ENCODE peak calls at places on chromosomes 7 and 10, in five cellular contexts. One of them, this sample, is unnamed.

GRCh38 chr7:139798221-139798620 is 20.4 kb upstream of the HIPK2 start:
- DNase-seq in pancreas: no peak
- DNase-seq in endothelial cell of umbilical vein: no peak
- DNase-seq in adrenal gland: no peak
- DNase-seq in heart right ventricle: no peak
- DNase-seq in this sample: no peak

GRCh38 chr10:43237631-43238446 is 29.0 kb downstream of the RASGEF1A start:
- DNase-seq in endothelial cell of umbilical vein: no peak
- DNase-seq in adrenal gland: peak; percentile 9
- DNase-seq in pancreas: no peak
- DNase-seq in heart right ventricle: no peak
- DNase-seq in this sample: no peak

GRCh38 chr10:11610855-11611247 is 599 bp downstream of the USP6NL start:
- DNase-seq in adrenal gland: peak; percentile 61
- DNase-seq in endothelial cell of umbilical vein: no peak
- DNase-seq in pancreas: peak; percentile 14
- DNase-seq in heart right ventricle: peak; percentile 14
- DNase-seq in this sample: peak; percentile 45

GRCh38 chr7:1721047-1721687 is 51.1 kb downstream of the ELFN1 start:
- DNase-seq in adrenal gland: no peak
- DNase-seq in endothelial cell of umbilical vein: no peak
- DNase-seq in heart right ventricle: no peak
- DNase-seq in pancreas: no peak
- DNase-seq in this sample: no peak

GRCh38 chr7:45391618-45392451 is 182.3 kb upstream of the ADCY1 start:
- DNase-seq in heart right ventricle: no peak
- DNase-seq in endothelial cell of umbilical vein: no peak
- DNase-seq in adrenal gland: no peak
- DNase-seq in pancreas: no peak
- DNase-seq in this sample: no peak

GRCh38 chr7:26681819-26682418 is 182.5 kb downstream of the SKAP2 start:
- DNase-seq in pancreas: no peak
- DNase-seq in endothelial cell of umbilical vein: peak; percentile 64
- DNase-seq in heart right ventricle: no peak
- DNase-seq in adrenal gland: no peak
- DNase-seq in this sample: no peak

GRCh38 chr10:14060320-14061070 is 270.2 kb downstream of the FRMD4A start:
- DNase-seq in endothelial cell of umbilical vein: no peak
- DNase-seq in adrenal gland: no peak
- DNase-seq in heart right ventricle: no peak
- DNase-seq in pancreas: no peak
- DNase-seq in this sample: no peak

GRCh38 chr10:48491422-48492139 is 113.3 kb downstream of the ARHGAP22 start:
- DNase-seq in endothelial cell of umbilical vein: no peak
- DNase-seq in heart right ventricle: no peak
- DNase-seq in adrenal gland: peak; percentile 9
- DNase-seq in pancreas: no peak
- DNase-seq in this sample: no peak

GRCh38 chr7:100855515-100855914 is 3.0 kb downstream of the SLC12A9 start:
- DNase-seq in adrenal gland: no peak
- DNase-seq in endothelial cell of umbilical vein: no peak
- DNase-seq in heart right ventricle: no peak
- DNase-seq in pancreas: no peak
- DNase-seq in this sample: no peak

GRCh38 chr10:76675951-76676587 is 961.5 kb downstream of the KCNMA1 start:
- DNase-seq in pancreas: no peak
- DNase-seq in endothelial cell of umbilical vein: no peak
- DNase-seq in adrenal gland: no peak
- DNase-seq in heart right ventricle: peak; percentile 15
- DNase-seq in this sample: peak; percentile 33

GRCh38 chr10:89215511-89215910 is 8.4 kb upstream of the CH25H start:
- DNase-seq in endothelial cell of umbilical vein: no peak
- DNase-seq in heart right ventricle: no peak
- DNase-seq in pancreas: no peak
- DNase-seq in adrenal gland: no peak
- DNase-seq in this sample: no peak

GRCh38 chr10:113006656-113007342 is 56.8 kb downstream of the TCF7L2 start:
- DNase-seq in endothelial cell of umbilical vein: no peak
- DNase-seq in heart right ventricle: no peak
- DNase-seq in adrenal gland: no peak
- DNase-seq in pancreas: no peak
- DNase-seq in this sample: no peak

GRCh38 chr10:75378403-75378802 is 23.2 kb downstream of the ZNF503 start:
- DNase-seq in endothelial cell of umbilical vein: no peak
- DNase-seq in heart right ventricle: no peak
- DNase-seq in adrenal gland: no peak
- DNase-seq in pancreas: no peak
- DNase-seq in this sample: no peak

GRCh38 chr7:55552320-55553086 is 19.8 kb downstream of the VOPP1 start:
- DNase-seq in adrenal gland: peak; percentile 64
- DNase-seq in pancreas: no peak
- DNase-seq in heart right ventricle: peak; percentile 59
- DNase-seq in endothelial cell of umbilical vein: peak; percentile 96
- DNase-seq in this sample: no peak

GRCh38 chr10:104328916-104329710 is 9.2 kb downstream of the ITPRIP start:
- DNase-seq in heart right ventricle: peak; percentile 77
- DNase-seq in pancreas: no peak
- DNase-seq in endothelial cell of umbilical vein: peak; percentile 86
- DNase-seq in adrenal gland: no peak
- DNase-seq in this sample: no peak

GRCh38 chr10:25506821-25507335 is 332.1 kb downstream of the GPR158 start:
- DNase-seq in endothelial cell of umbilical vein: no peak
- DNase-seq in adrenal gland: no peak
- DNase-seq in pancreas: no peak
- DNase-seq in heart right ventricle: no peak
- DNase-seq in this sample: no peak

GRCh38 chr7:2687881-2688318 is at the start of gene AMZ1:
- DNase-seq in endothelial cell of umbilical vein: no peak
- DNase-seq in heart right ventricle: no peak
- DNase-seq in pancreas: no peak
- DNase-seq in adrenal gland: no peak
- DNase-seq in this sample: no peak

GRCh38 chr10:127992376-127992775 is 85.5 kb downstream of the PTPRE start:
- DNase-seq in adrenal gland: no peak
- DNase-seq in heart right ventricle: no peak
- DNase-seq in pancreas: no peak
- DNase-seq in endothelial cell of umbilical vein: no peak
- DNase-seq in this sample: no peak

GRCh38 chr7:28722684-28723083 is 235.4 kb downstream of the TRIL start:
- DNase-seq in heart right ventricle: no peak
- DNase-seq in pancreas: no peak
- DNase-seq in endothelial cell of umbilical vein: no peak
- DNase-seq in adrenal gland: no peak
- DNase-seq in this sample: no peak

GRCh38 chr10:98028168-98028770 is 2.2 kb downstream of the CRTAC1 start:
- DNase-seq in pancreas: peak; percentile 43
- DNase-seq in adrenal gland: peak; percentile 62
- DNase-seq in endothelial cell of umbilical vein: peak; percentile 37
- DNase-seq in heart right ventricle: peak; percentile 53
- DNase-seq in this sample: peak; percentile 55

GRCh38 chr10:98031440-98031839 is 1.0 kb upstream of the CRTAC1 start:
- DNase-seq in heart right ventricle: no peak
- DNase-seq in endothelial cell of umbilical vein: no peak
- DNase-seq in adrenal gland: no peak
- DNase-seq in pancreas: no peak
- DNase-seq in this sample: no peak

GRCh38 chr10:98030093-98030821 is at the start of gene CRTAC1:
- DNase-seq in pancreas: peak; percentile 36
- DNase-seq in heart right ventricle: peak; percentile 38
- DNase-seq in adrenal gland: no peak
- DNase-seq in endothelial cell of umbilical vein: peak; percentile 26
- DNase-seq in this sample: no peak

GRCh38 chr10:98030991-98031431 is 590 bp upstream of the CRTAC1 start:
- DNase-seq in heart right ventricle: no peak
- DNase-seq in adrenal gland: no peak
- DNase-seq in pancreas: no peak
- DNase-seq in endothelial cell of umbilical vein: no peak
- DNase-seq in this sample: no peak

DNA sequence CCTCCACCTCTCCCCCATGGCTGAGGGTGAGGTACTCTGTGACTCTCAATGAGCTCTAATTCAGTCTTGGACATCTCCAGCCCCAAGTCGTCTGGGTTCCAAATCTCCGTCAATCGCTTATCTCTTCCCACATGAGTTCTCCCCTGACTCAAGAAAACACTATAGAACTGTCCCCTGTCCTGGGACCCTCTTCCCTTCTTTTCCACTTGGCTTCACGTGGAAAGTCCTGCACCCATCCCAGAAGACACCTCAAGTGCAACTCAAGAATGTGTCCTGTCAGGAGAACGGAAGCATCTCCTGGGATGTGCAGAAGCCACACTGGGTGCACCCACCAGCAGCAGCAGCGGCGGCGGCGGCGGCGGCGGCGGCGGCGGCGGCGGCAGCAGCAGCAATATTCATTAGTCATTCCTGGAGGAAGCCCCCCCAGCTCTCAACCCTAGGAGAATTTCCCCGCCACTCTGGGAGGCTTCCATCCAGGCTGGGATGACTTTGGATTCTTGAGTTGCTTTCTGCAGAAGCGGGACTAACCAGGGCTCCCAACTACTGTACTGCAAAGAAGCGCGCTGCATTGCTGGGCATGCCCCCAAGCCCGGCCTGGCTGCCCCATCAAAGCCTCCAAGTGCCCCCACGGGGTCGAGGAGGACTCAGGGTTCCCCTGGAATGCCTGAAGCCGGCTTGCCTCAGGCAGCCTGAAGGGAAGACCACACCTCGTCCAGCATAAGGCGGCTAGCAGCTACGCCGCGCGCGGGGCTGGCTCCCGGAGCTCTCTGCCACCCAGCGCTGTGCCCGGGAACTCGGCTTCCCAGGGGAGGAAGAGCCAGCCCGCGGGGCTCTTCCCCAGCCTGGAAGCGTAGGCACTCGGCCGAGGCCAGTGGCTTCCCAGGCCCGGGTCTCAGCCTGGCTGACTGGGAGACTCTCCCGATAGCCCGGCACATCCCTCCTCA is 1.0 kb downstream of the CRTAC1 start:
- DNase-seq in heart right ventricle: no peak
- DNase-seq in pancreas: no peak
- DNase-seq in adrenal gland: no peak
- DNase-seq in endothelial cell of umbilical vein: no peak
- DNase-seq in this sample: no peak
- H3K4me3 ChIP-seq in heart right ventricle: peak overlapping the region; percentile 47
- H3K4me3 ChIP-seq in pancreas: peak overlapping the region; percentile 47
- H3K4me3 ChIP-seq in adrenal gland: peak overlapping the region; percentile 47
- H3K4me3 ChIP-seq in endothelial cell of umbilical vein: no peak overlapping the region
- H3K4me3 ChIP-seq in this sample: no peak overlapping the region

GRCh38 chr10:125148021-125148439 is 12.3 kb downstream of the CTBP2 start:
- DNase-seq in heart right ventricle: no peak
- DNase-seq in pancreas: peak; percentile 56
- DNase-seq in adrenal gland: no peak
- DNase-seq in endothelial cell of umbilical vein: no peak
- DNase-seq in this sample: peak; percentile 67
- H3K4me1 ChIP-seq in heart right ventricle: peaks cover 85% of the 10 kb centered on the region
- H3K4me1 ChIP-seq in pancreas: peaks cover 83% of the 10 kb centered on the region
- H3K4me1 ChIP-seq in adrenal gland: peaks cover 71% of the 10 kb centered on the region
- H3K4me1 ChIP-seq in endothelial cell of umbilical vein: peaks cover 34% of the 10 kb centered on the region
- H3K4me1 ChIP-seq in this sample: peaks cover 24% of the 10 kb centered on the region

DNA sequence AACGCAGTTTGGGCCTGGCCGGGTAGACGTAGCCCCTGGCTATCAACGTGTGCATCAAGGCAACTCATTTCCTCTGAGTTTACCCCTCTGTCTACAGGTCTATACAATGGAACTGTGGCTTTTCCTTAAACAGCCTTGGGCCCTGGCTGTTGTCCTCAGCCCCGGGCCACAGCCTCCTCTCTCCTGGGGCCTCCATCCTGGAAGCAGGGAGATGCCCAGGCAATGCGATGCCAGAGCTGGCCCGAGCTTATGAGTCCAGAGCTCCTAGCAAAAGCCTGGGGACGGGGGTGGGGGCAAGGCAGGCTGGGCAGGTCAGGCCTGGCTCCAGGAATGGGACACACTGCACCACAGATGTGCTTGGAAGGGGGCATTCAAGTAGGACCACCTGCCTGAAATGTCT is 89.6 kb upstream of the SMNDC1 start:
- DNase-seq in pancreas: no peak
- DNase-seq in endothelial cell of umbilical vein: no peak
- DNase-seq in adrenal gland: no peak
- DNase-seq in heart right ventricle: no peak
- DNase-seq in this sample: no peak
- H3K27ac ChIP-seq in pancreas: no peak overlapping the region
- H3K27ac ChIP-seq in endothelial cell of umbilical vein: no peak overlapping the region
- H3K27ac ChIP-seq in adrenal gland: no peak overlapping the region
- H3K27ac ChIP-seq in heart right ventricle: no peak overlapping the region
- H3K27ac ChIP-seq in this sample: no peak overlapping the region

GRCh38 chr10:26621243-26621888 is 76.1 kb upstream of the PDSS1 start:
- DNase-seq in endothelial cell of umbilical vein: no peak
- DNase-seq in pancreas: no peak
- DNase-seq in heart right ventricle: no peak
- DNase-seq in adrenal gland: no peak
- DNase-seq in this sample: no peak
- H3K4me3 ChIP-seq in endothelial cell of umbilical vein: no peak overlapping the region
- H3K4me3 ChIP-seq in pancreas: peak overlapping the region; percentile 57
- H3K4me3 ChIP-seq in heart right ventricle: no peak overlapping the region
- H3K4me3 ChIP-seq in adrenal gland: no peak overlapping the region
- H3K4me3 ChIP-seq in this sample: no peak overlapping the region